ENCODE peak calls at places on chromosomes 2 and 18, in ten cellular contexts. C, T, M, A, Q, Y, S, F, I and N are unnamed samples.

GRCh38 chr18:79923896-79924585 is 27.4 kb downstream of the SLC66A2 start:
- DNase-seq in A (no peak), Q (no peak), C (no peak), M (no peak), S (no peak), T (no peak), Y (no peak), F (no peak), I (no peak), N (no peak)

GRCh38 chr2:174158003-174158402 is 90.3 kb downstream of the OLA1 start:
- DNase-seq in T (no peak), I (no peak), S (no peak), Q (peak), Y (peak), M (peak), C (no peak), F (peak), A (peak), N (no peak)

GRCh38 chr2:109380502-109381326 is 233.1 kb downstream of the SEPTIN10 start:
- DNase-seq in S (no peak), M (no peak), A (no peak), T (no peak), I (no peak), F (no peak), Q (no peak), C (no peak), Y (no peak), N (no peak)

GRCh38 chr2:75560022-75560767 is 544 bp downstream of the EVA1A start:
- DNase-seq in T (no peak), C (no peak), F (peak), Y (no peak), A (peak), S (peak), I (no peak), Q (peak), M (no peak), N (no peak)

GRCh38 chr18:36424741-36425142 is 127.2 kb downstream of the FHOD3 start:
- DNase-seq in S (no peak), Q (peak), T (no peak), M (no peak), F (no peak), A (peak), I (no peak), C (no peak), Y (no peak), N (no peak)

GRCh38 chr2:102030855-102031527 is 39.2 kb downstream of the IL1R2 start:
- DNase-seq in F (no peak), I (no peak), T (no peak), Q (no peak), C (no peak), S (no peak), M (no peak), A (no peak), Y (no peak), N (no peak)

GRCh38 chr18:36387296-36387695 is 89.8 kb downstream of the FHOD3 start:
- DNase-seq in I (no peak), C (no peak), A (no peak), Y (no peak), S (no peak), T (no peak), M (no peak), F (no peak), Q (no peak), N (no peak)

GRCh38 chr18:457120-457519 is 43.4 kb downstream of the COLEC12 start:
- DNase-seq in Y (peak), Q (no peak), T (no peak), A (peak), F (peak), C (no peak), M (no peak), I (no peak), S (no peak), N (no peak)

GRCh38 chr2:26907416-26907815 is 59.5 kb downstream of the DPYSL5 start:
- DNase-seq in Y (no peak), A (no peak), T (no peak), I (no peak), M (no peak), C (no peak), Q (no peak), S (no peak), F (no peak), N (no peak)

GRCh38 chr2:235958631-235959395 is 209.4 kb downstream of the GBX2 start:
- DNase-seq in S (no peak), M (no peak), I (no peak), T (no peak), Y (no peak), C (no peak), A (no peak), Q (no peak), F (no peak), N (no peak)

GRCh38 chr18:58195278-58195721 is 151.3 kb downstream of the NEDD4L start:
- DNase-seq in M (no peak), F (no peak), T (peak), Q (peak), A (peak), I (peak), S (no peak), C (no peak), Y (no peak), N (no peak)

GRCh38 chr2:46241344-46241743 is 55.9 kb upstream of the EPAS1 start:
- DNase-seq in Q (no peak), S (no peak), I (no peak), M (no peak), Y (no peak), A (no peak), T (no peak), C (no peak), F (peak), N (no peak)

GRCh38 chr2:20641123-20641985 is 9.5 kb downstream of the HS1BP3 start:
- DNase-seq in A (no peak), I (no peak), T (no peak), F (peak), Q (no peak), Y (no peak), S (no peak), C (no peak), M (no peak), N (peak)